ENCODE peak calls at places on chromosomes 1 and 21, in six cellular contexts. H, D, X, N, L and J are unnamed samples.

GRCh38 chr1:180580237-180580636 is 21.5 kb downstream of the OVAAL start:
- ATAC-seq in H (no peak), D (no peak), X (no peak), N (no peak), L (no peak), J (no peak)

GRCh38 chr1:32948082-32948722 is 16.4 kb downstream of the RNF19B start:
- ATAC-seq in H (no peak), D (no peak), X (peak), N (no peak), L (peak), J (no peak)

GRCh38 chr1:198701766-198702539 is 63.1 kb downstream of the PTPRC start:
- ATAC-seq in H (no peak), D (peak), X (no peak), N (no peak), L (no peak), J (no peak)

GRCh38 chr1:176049582-176049981 is 157.5 kb downstream of the COP1 start:
- ATAC-seq in H (no peak), D (no peak), X (no peak), N (no peak), L (no peak), J (no peak)

GRCh38 chr1:234998174-234998741 is 130.4 kb downstream of the TOMM20 start:
- ATAC-seq in H (peak), D (no peak), X (peak), N (peak), L (peak), J (peak)

GRCh38 chr1:13528320-13528719 is 14.5 kb upstream of the LRRC38 start:
- ATAC-seq in H (no peak), D (no peak), X (no peak), N (no peak), L (no peak), J (no peak)

GRCh38 chr1:110264430-110264829 is 54.3 kb downstream of the KCNC4 start:
- ATAC-seq in H (no peak), D (no peak), X (no peak), N (no peak), L (no peak), J (no peak)

GRCh38 chr1:173112129-173112528 is 61.4 kb upstream of the TNFSF18 start:
- ATAC-seq in H (no peak), D (peak), X (no peak), N (no peak), L (peak), J (no peak)

GRCh38 chr1:157951219-157951618 is 42.2 kb upstream of the KIRREL1 start:
- ATAC-seq in H (no peak), D (no peak), X (no peak), N (no peak), L (no peak), J (no peak)

GRCh38 chr21:29961291-29962027 is 21.7 kb upstream of the GRIK1 start:
- ATAC-seq in H (no peak), D (no peak), X (no peak), N (no peak), L (no peak), J (no peak)

GRCh38 chr1:206939841-206940587 is 6.3 kb downstream of the PIGR start:
- ATAC-seq in H (no peak), D (no peak), X (no peak), N (no peak), L (no peak), J (no peak)
- TF ChIP-seq EP300 in H (no peak), D (no peak), X (no peak), N (no peak), L (no peak), J (no peak)

GRCh38 chr21:32209580-32209979 is 69.3 kb downstream of the MIS18A start:
- ATAC-seq in H (no peak), D (no peak), X (no peak), N (no peak), L (no peak), J (no peak)
- TF ChIP-seq EP300 in H (no peak), D (no peak), X (no peak), N (no peak), L (no peak), J (no peak)

GRCh38 chr1:42420145-42420544 is 35.7 kb downstream of the ZMYND12 start:
- ATAC-seq in H (no peak), D (no peak), X (no peak), N (no peak), L (no peak), J (peak)
- TF ChIP-seq EP300 in H (no peak), D (no peak), X (no peak), N (no peak), L (no peak), J (no peak)

GRCh38 chr1:16143566-16144324 is 12.1 kb downstream of the EPHA2 start:
- ATAC-seq in H (peak), D (no peak), X (peak), N (peak), L (peak), J (no peak)
- TF ChIP-seq EP300 in H (peak), D (no peak), X (peak), N (peak), L (peak), J (no peak)

GRCh38 chr1:225653463-225654276 is 747 bp upstream of the ENAH start:
- ATAC-seq in H (peak), D (peak), X (peak), N (peak), L (peak), J (peak)
- TF ChIP-seq EP300 in H (no peak), D (no peak), X (no peak), N (no peak), L (no peak), J (no peak)